ENCODE peak calls at places on chromosomes 5 and 9, in nine cellular contexts. O is osteocyte; R is NCI-H2107; N is T-helper 17 cell; G is spleen; I is IMR-90; L is ovary; H is activated CD4-positive, alpha-beta T cell treated with anti-CD3 and anti-CD28 coated beads, Interleukin-2, amount 50 U/mL, for 1 hour; F is stimulated activated CD4-positive, alpha-beta T cell treated with anti-CD3 and anti-CD28 coated beads, TNF-alpha, amount 100 ng/mL, for 1 hour. U is an unnamed sample.

GRCh38 chr5:126354012-126354856 is 69.0 kb upstream of the GRAMD2B start:
- DNase-seq in H (no peak), R (no peak), L (no peak), I (peak), G (no peak), F (no peak), O (no peak), N (no peak), U (no peak)

GRCh38 chr9:76987594-76988200 is 31.8 kb upstream of the FOXB2 start:
- DNase-seq in R (peak), H (no peak), I (peak), O (no peak), L (no peak), N (no peak), G (no peak), F (no peak), U (no peak)

GRCh38 chr5:139146809-139147742 is 51.1 kb downstream of the SIL1 start:
- DNase-seq in L (no peak), O (no peak), N (no peak), G (no peak), F (no peak), H (no peak), R (peak), I (no peak), U (no peak)

GRCh38 chr5:157607371-157608161 is 32.0 kb upstream of the ADAM19 start:
- DNase-seq in R (no peak), H (peak), O (no peak), G (no peak), N (peak), F (peak), L (no peak), I (peak), U (no peak)

GRCh38 chr5:172561151-172561550 is 79.9 kb upstream of the NEURL1B start:
- DNase-seq in O (no peak), I (peak), R (no peak), L (no peak), N (no peak), F (no peak), G (no peak), H (no peak), U (no peak)

GRCh38 chr5:36373527-36374086 is 71.9 kb upstream of the RANBP3L start:
- DNase-seq in I (peak), H (no peak), R (no peak), G (no peak), F (no peak), O (no peak), N (no peak), L (no peak), U (peak)

GRCh38 chr9:89185980-89186379 is 7.4 kb upstream of the SHC3 start:
- DNase-seq in F (no peak), H (no peak), N (no peak), R (no peak), O (no peak), L (no peak), I (peak), G (no peak), U (no peak)

GRCh38 chr5:124665035-124665434 is 81.4 kb downstream of the ZNF608 start:
- DNase-seq in I (no peak), N (no peak), H (no peak), G (no peak), R (no peak), O (no peak), L (no peak), F (no peak), U (no peak)

GRCh38 chr9:92607088-92607487 is 62.8 kb downstream of the IPPK start:
- DNase-seq in F (no peak), O (peak), I (peak), L (no peak), R (no peak), N (no peak), G (no peak), H (no peak), U (no peak)

GRCh38 chr9:131398204-131398603 is 4.3 kb downstream of the PRRC2B start:
- DNase-seq in N (peak), F (no peak), G (peak), I (no peak), L (no peak), H (peak), O (no peak), R (no peak), U (no peak)

GRCh38 chr5:77301447-77301878 is 91.0 kb downstream of the PDE8B start:
- DNase-seq in L (no peak), N (no peak), O (no peak), I (peak), H (no peak), R (no peak), G (no peak), F (no peak), U (no peak)

GRCh38 chr5:171537923-171538537 is 118.6 kb downstream of the FGF18 start:
- DNase-seq in I (no peak), F (no peak), R (no peak), N (no peak), H (no peak), L (no peak), G (no peak), O (peak), U (no peak)

GRCh38 chr9:93126825-93127368 is 7.2 kb downstream of the NINJ1 start:
- DNase-seq in L (peak), H (peak), R (no peak), I (no peak), F (no peak), N (no peak), O (no peak), G (peak), U (peak)

GRCh38 chr9:27165067-27165466 is 56.0 kb downstream of the TEK start:
- DNase-seq in F (no peak), H (no peak), I (peak), N (no peak), L (no peak), R (no peak), G (no peak), O (no peak), U (no peak)

GRCh38 chr5:154221371-154221896 is 30.9 kb downstream of the GALNT10 start:
- DNase-seq in F (peak), I (peak), L (no peak), O (peak), H (peak), R (no peak), N (peak), G (no peak), U (peak)

GRCh38 chr5:90632799-90633198 is 74.2 kb downstream of the ADGRV1 start:
- DNase-seq in N (no peak), G (no peak), H (no peak), I (no peak), L (no peak), R (no peak), F (no peak), O (no peak), U (no peak)